ENCODE peak calls at places on chromosomes 16 and 17, in six cellular contexts. One of them, this sample, is unnamed.

GRCh38 chr17:47700471-47701449 is 6.8 kb downstream of the TBKBP1 start:
- DNase-seq in PC-3: no peak
- DNase-seq in testis: no peak
- DNase-seq in gastrocnemius medialis: no peak
- DNase-seq in fibroblast of pulmonary artery: no peak
- DNase-seq in RWPE2: peak
- DNase-seq in this sample: peak

GRCh38 chr16:87742781-87743490 is 22.9 kb downstream of the KLHDC4 start:
- DNase-seq in PC-3: no peak
- DNase-seq in testis: no peak
- DNase-seq in gastrocnemius medialis: no peak
- DNase-seq in RWPE2: no peak
- DNase-seq in fibroblast of pulmonary artery: no peak
- DNase-seq in this sample: no peak

GRCh38 chr17:19880393-19880792 is 12.7 kb upstream of the ULK2 start:
- DNase-seq in gastrocnemius medialis: no peak
- DNase-seq in fibroblast of pulmonary artery: no peak
- DNase-seq in testis: no peak
- DNase-seq in PC-3: no peak
- DNase-seq in RWPE2: no peak
- DNase-seq in this sample: no peak

GRCh38 chr17:18025596-18026407 is 13.2 kb downstream of the ATPAF2 start:
- DNase-seq in RWPE2: peak
- DNase-seq in gastrocnemius medialis: no peak
- DNase-seq in testis: no peak
- DNase-seq in fibroblast of pulmonary artery: peak
- DNase-seq in PC-3: peak
- DNase-seq in this sample: no peak

GRCh38 chr17:74690409-74690825 is 22.3 kb downstream of the CD300LF start:
- DNase-seq in PC-3: no peak
- DNase-seq in fibroblast of pulmonary artery: no peak
- DNase-seq in gastrocnemius medialis: no peak
- DNase-seq in RWPE2: peak
- DNase-seq in testis: peak
- DNase-seq in this sample: no peak

GRCh38 chr17:48951572-48951971 is 6.9 kb upstream of the SNF8 start:
- DNase-seq in fibroblast of pulmonary artery: no peak
- DNase-seq in gastrocnemius medialis: no peak
- DNase-seq in PC-3: no peak
- DNase-seq in testis: no peak
- DNase-seq in RWPE2: no peak
- DNase-seq in this sample: no peak

GRCh38 chr16:84712138-84712671 is 12.4 kb downstream of the USP10 start:
- DNase-seq in RWPE2: no peak
- DNase-seq in testis: no peak
- DNase-seq in PC-3: no peak
- DNase-seq in gastrocnemius medialis: no peak
- DNase-seq in fibroblast of pulmonary artery: no peak
- DNase-seq in this sample: no peak

GRCh38 chr16:57150682-57151330 is 35.0 kb downstream of the PSME3IP1 start:
- DNase-seq in fibroblast of pulmonary artery: no peak
- DNase-seq in testis: peak
- DNase-seq in PC-3: no peak
- DNase-seq in gastrocnemius medialis: no peak
- DNase-seq in RWPE2: no peak
- DNase-seq in this sample: no peak

GRCh38 chr16:48526058-48526957 is 83.7 kb downstream of the N4BP1 start:
- DNase-seq in testis: no peak
- DNase-seq in PC-3: peak
- DNase-seq in gastrocnemius medialis: no peak
- DNase-seq in RWPE2: no peak
- DNase-seq in fibroblast of pulmonary artery: no peak
- DNase-seq in this sample: peak

GRCh38 chr16:3874794-3875692 is 5.5 kb downstream of the CREBBP start:
- DNase-seq in fibroblast of pulmonary artery: no peak
- DNase-seq in PC-3: no peak
- DNase-seq in gastrocnemius medialis: no peak
- DNase-seq in RWPE2: no peak
- DNase-seq in testis: peak
- DNase-seq in this sample: no peak
- TF ChIP-seq CTCF in fibroblast of pulmonary artery: no peak
- TF ChIP-seq CTCF in PC-3: no peak
- TF ChIP-seq CTCF in gastrocnemius medialis: no peak
- TF ChIP-seq CTCF in RWPE2: no peak
- TF ChIP-seq CTCF in testis: no peak
- TF ChIP-seq CTCF in this sample: no peak

GRCh38 chr17:82062984-82063368 is 2.6 kb downstream of the DUS1L start:
- DNase-seq in PC-3: no peak
- DNase-seq in RWPE2: no peak
- DNase-seq in fibroblast of pulmonary artery: no peak
- DNase-seq in gastrocnemius medialis: no peak
- DNase-seq in testis: no peak
- DNase-seq in this sample: no peak

GRCh38 chr17:82064433-82065192 is 991 bp downstream of the DUS1L start:
- DNase-seq in gastrocnemius medialis: no peak
- DNase-seq in RWPE2: no peak
- DNase-seq in testis: no peak
- DNase-seq in PC-3: peak
- DNase-seq in fibroblast of pulmonary artery: no peak
- DNase-seq in this sample: no peak

GRCh38 chr17:82065193-82065637 is 389 bp downstream of the DUS1L start:
- DNase-seq in fibroblast of pulmonary artery: peak
- DNase-seq in RWPE2: no peak
- DNase-seq in testis: no peak
- DNase-seq in gastrocnemius medialis: no peak
- DNase-seq in PC-3: no peak
- DNase-seq in this sample: no peak

GRCh38 chr17:82063424-82064415 is 1.9 kb downstream of the DUS1L start:
- DNase-seq in gastrocnemius medialis: no peak
- DNase-seq in RWPE2: no peak
- DNase-seq in testis: no peak
- DNase-seq in PC-3: no peak
- DNase-seq in fibroblast of pulmonary artery: no peak
- DNase-seq in this sample: no peak

GRCh38 chr17:82065638-82066303 is at the start of gene DUS1L:
- DNase-seq in gastrocnemius medialis: peak
- DNase-seq in RWPE2: no peak
- DNase-seq in fibroblast of pulmonary artery: peak
- DNase-seq in testis: peak
- DNase-seq in PC-3: peak
- DNase-seq in this sample: no peak
- TF ChIP-seq CTCF in gastrocnemius medialis: peak
- TF ChIP-seq CTCF in RWPE2: no peak
- TF ChIP-seq CTCF in fibroblast of pulmonary artery: no peak
- TF ChIP-seq CTCF in testis: no peak
- TF ChIP-seq CTCF in PC-3: no peak
- TF ChIP-seq CTCF in this sample: no peak

GRCh38 chr17:63116228-63116627 is 150.2 kb downstream of the TANC2 start:
- DNase-seq in testis: no peak
- DNase-seq in RWPE2: no peak
- DNase-seq in PC-3: peak
- DNase-seq in fibroblast of pulmonary artery: no peak
- DNase-seq in gastrocnemius medialis: no peak
- DNase-seq in this sample: no peak

GRCh38 chr17:63116967-63117366 is 150.9 kb downstream of the TANC2 start:
- DNase-seq in gastrocnemius medialis: no peak
- DNase-seq in PC-3: no peak
- DNase-seq in testis: no peak
- DNase-seq in RWPE2: no peak
- DNase-seq in fibroblast of pulmonary artery: peak
- DNase-seq in this sample: no peak

GRCh38 chr17:63117431-63117830 is 151.4 kb downstream of the TANC2 start:
- DNase-seq in RWPE2: no peak
- DNase-seq in gastrocnemius medialis: no peak
- DNase-seq in testis: no peak
- DNase-seq in fibroblast of pulmonary artery: no peak
- DNase-seq in PC-3: no peak
- DNase-seq in this sample: no peak

GRCh38 chr17:63113167-63113566 is 147.1 kb downstream of the TANC2 start:
- DNase-seq in fibroblast of pulmonary artery: peak
- DNase-seq in PC-3: peak
- DNase-seq in testis: no peak
- DNase-seq in gastrocnemius medialis: no peak
- DNase-seq in RWPE2: no peak
- DNase-seq in this sample: no peak
- TF ChIP-seq CTCF in fibroblast of pulmonary artery: peak
- TF ChIP-seq CTCF in PC-3: peak
- TF ChIP-seq CTCF in testis: no peak
- TF ChIP-seq CTCF in gastrocnemius medialis: no peak
- TF ChIP-seq CTCF in RWPE2: peak
- TF ChIP-seq CTCF in this sample: peak

GRCh38 chr17:3639981-3640596 is 3.5 kb downstream of the CTNS start:
- DNase-seq in testis: peak
- DNase-seq in PC-3: no peak
- DNase-seq in RWPE2: no peak
- DNase-seq in fibroblast of pulmonary artery: peak
- DNase-seq in gastrocnemius medialis: peak
- DNase-seq in this sample: no peak

GRCh38 chr17:3636154-3636907 is at the start of the genes CTNS and SHPK:
- DNase-seq in RWPE2: peak
- DNase-seq in fibroblast of pulmonary artery: peak
- DNase-seq in testis: peak
- DNase-seq in PC-3: peak
- DNase-seq in gastrocnemius medialis: peak
- DNase-seq in this sample: peak

GRCh38 chr17:3641014-3641413 is 4.5 kb downstream of the CTNS start:
- DNase-seq in gastrocnemius medialis: no peak
- DNase-seq in PC-3: no peak
- DNase-seq in testis: no peak
- DNase-seq in RWPE2: no peak
- DNase-seq in fibroblast of pulmonary artery: no peak
- DNase-seq in this sample: no peak

GRCh38 chr17:3636908-3637373 is 381 bp downstream of the CTNS start:
- DNase-seq in PC-3: no peak
- DNase-seq in testis: no peak
- DNase-seq in RWPE2: no peak
- DNase-seq in gastrocnemius medialis: no peak
- DNase-seq in fibroblast of pulmonary artery: no peak
- DNase-seq in this sample: no peak

DNA sequence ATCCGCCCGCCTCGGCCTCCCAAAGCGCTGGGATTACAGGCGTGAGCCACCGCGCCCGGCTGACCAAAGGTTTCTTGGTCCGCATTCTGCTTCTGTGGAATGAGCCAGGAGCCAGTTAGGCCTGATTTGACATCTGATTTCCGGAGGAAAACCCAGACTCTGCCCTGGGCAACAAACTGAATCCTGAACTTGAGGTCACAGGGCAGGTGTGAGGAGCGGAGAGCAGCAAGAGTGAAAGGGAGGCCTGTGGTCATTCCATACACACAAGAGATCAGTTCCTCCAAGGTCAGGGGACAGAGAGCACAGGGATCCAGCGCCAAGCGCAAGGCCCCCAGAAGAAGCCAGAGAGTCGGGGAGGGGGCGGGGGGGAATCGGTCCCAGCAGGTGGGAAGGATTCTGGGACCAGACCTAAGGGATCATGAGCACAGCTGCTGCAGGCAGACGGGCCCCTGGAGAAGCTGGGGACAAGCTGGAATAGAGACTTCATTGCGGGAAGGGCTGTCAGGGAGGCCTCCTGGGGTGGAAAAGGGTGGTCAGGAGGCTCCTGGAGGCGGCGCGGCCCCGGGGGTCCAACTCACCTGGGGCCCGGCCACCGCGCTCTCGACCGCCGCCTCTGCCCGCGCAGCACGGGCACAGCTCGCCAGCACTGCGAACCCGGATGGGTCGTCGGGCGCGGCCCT is 436 bp downstream of the SHPK start:
- DNase-seq in RWPE2: no peak
- DNase-seq in testis: no peak
- DNase-seq in fibroblast of pulmonary artery: no peak
- DNase-seq in gastrocnemius medialis: no peak
- DNase-seq in PC-3: peak
- DNase-seq in this sample: no peak
- TF ChIP-seq CTCF in RWPE2: no peak
- TF ChIP-seq CTCF in testis: no peak
- TF ChIP-seq CTCF in fibroblast of pulmonary artery: no peak
- TF ChIP-seq CTCF in gastrocnemius medialis: no peak
- TF ChIP-seq CTCF in PC-3: no peak
- TF ChIP-seq CTCF in this sample: peak